ENCODE peak calls at places on chromosomes 6 and 20, in nine cellular contexts. N is GM23338; J is left ventricle myocardium superior; G is activated CD8-positive, alpha-beta T cell treated with anti-CD3 and anti-CD28 coated beads for 36 hours; R is CD4-positive, alpha-beta T cell; Z is GM12878; C is activated CD4-positive, CD25-positive, alpha-beta regulatory T cell treated with anti-CD3 and anti-CD28 coated beads, Interleukin-2, amount 50 U/mL, for 24 hours; A is naive thymus-derived CD8-positive, alpha-beta T cell; D is activated naive CD8-positive, alpha-beta T cell treated with anti-CD3 and anti-CD28 coated beads, Interleukin-2, amount 50 U/mL, for 24 hours. F is an unnamed sample.

GRCh38 chr6:167493961-167494697 is 169.2 kb downstream of the TTLL2 start:
- ATAC-seq in N (peak; percentile 32), J (peak; percentile 87), G (no peak), R (no peak), Z (no peak), C (no peak), A (no peak), D (no peak), F (no peak)

GRCh38 chr20:1618479-1618878 is 1.3 kb downstream of the SIRPB1 start:
- ATAC-seq in N (no peak), J (no peak), G (no peak), R (no peak), Z (no peak), C (no peak), A (no peak), D (no peak), F (no peak)

GRCh38 chr20:17896247-17896723 is 72.3 kb downstream of the SNX5 start:
- ATAC-seq in N (no peak), J (peak; percentile 44), G (no peak), R (no peak), Z (no peak), C (no peak), A (no peak), D (no peak), F (no peak)

GRCh38 chr6:131372535-131372934 is 200.5 kb upstream of the ARG1 start:
- ATAC-seq in N (no peak), J (no peak), G (no peak), R (no peak), Z (no peak), C (no peak), A (no peak), D (no peak), F (no peak)

GRCh38 chr20:63406617-63407245 is 45.6 kb upstream of the CHRNA4 start:
- ATAC-seq in N (no peak), J (no peak), G (no peak), R (no peak), Z (no peak), C (no peak), A (no peak), D (no peak), F (peak; percentile 3)

GRCh38 chr6:57324538-57324937 is 7.1 kb downstream of the PRIM2 start:
- ATAC-seq in N (no peak), J (no peak), G (no peak), R (peak; percentile 37), Z (peak; percentile 63), C (no peak), A (no peak), D (no peak), F (no peak)

GRCh38 chr20:547394-547793 is 3.8 kb upstream of the CSNK2A1 start:
- ATAC-seq in N (no peak), J (no peak), G (no peak), R (no peak), Z (no peak), C (no peak), A (no peak), D (no peak), F (no peak)

GRCh38 chr6:9516207-9516606 is 898.7 kb downstream of the TFAP2A start:
- ATAC-seq in N (peak; percentile 68), J (no peak), G (no peak), R (no peak), Z (no peak), C (no peak), A (no peak), D (no peak), F (no peak)

GRCh38 chr20:51536116-51537069 is 6.1 kb downstream of the NFATC2 start:
- ATAC-seq in N (no peak), J (no peak), G (no peak), R (no peak), Z (no peak), C (no peak), A (no peak), D (no peak), F (no peak)

GRCh38 chr6:10205120-10205519 is 209.8 kb downstream of the TFAP2A start:
- ATAC-seq in N (no peak), J (no peak), G (no peak), R (no peak), Z (no peak), C (no peak), A (no peak), D (no peak), F (no peak)

GRCh38 chr20:32344835-32345506 is 13.2 kb upstream of the ASXL1 start:
- ATAC-seq in N (peak; percentile 99), J (no peak), G (no peak), R (no peak), Z (peak; percentile 19), C (no peak), A (no peak), D (no peak), F (no peak)

GRCh38 chr6:109484161-109484560 is 1.1 kb upstream of the ZBTB24 start:
- ATAC-seq in N (no peak), J (no peak), G (no peak), R (no peak), Z (no peak), C (no peak), A (no peak), D (no peak), F (no peak)

GRCh38 chr20:50259705-50260479 is 69.3 kb downstream of the CEBPB start:
- ATAC-seq in N (no peak), J (peak; percentile 55), G (no peak), R (no peak), Z (no peak), C (no peak), A (no peak), D (no peak), F (no peak)

GRCh38 chr6:137241481-137242011 is 22.4 kb upstream of the IFNGR1 start:
- ATAC-seq in N (no peak), J (no peak), G (no peak), R (no peak), Z (no peak), C (no peak), A (no peak), D (no peak), F (no peak)

GRCh38 chr6:95408111-95408510 is 169.2 kb upstream of the MANEA start:
- ATAC-seq in N (no peak), J (no peak), G (no peak), R (no peak), Z (peak; percentile 51), C (no peak), A (no peak), D (no peak), F (no peak)

GRCh38 chr6:50927816-50928215 is 109.1 kb downstream of the TFAP2B start:
- ATAC-seq in N (no peak), J (no peak), G (no peak), R (no peak), Z (no peak), C (no peak), A (no peak), D (no peak), F (no peak)

GRCh38 chr6:109023348-109023925 is 71.2 kb downstream of the SESN1 start:
- ATAC-seq in N (no peak), J (no peak), G (no peak), R (no peak), Z (no peak), C (no peak), A (no peak), D (no peak), F (no peak)

GRCh38 chr6:36118550-36119107 is 11.7 kb upstream of the MAPK13 start:
- ATAC-seq in N (no peak), J (peak; percentile 22), G (peak; percentile 77), R (peak; percentile 61), Z (peak; percentile 40), C (peak; percentile 86), A (peak; percentile 72), D (peak; percentile 80), F (peak; percentile 42)

GRCh38 chr6:148200302-148200701 is 142.3 kb upstream of the SASH1 start:
- ATAC-seq in N (peak; percentile 56), J (no peak), G (no peak), R (no peak), Z (no peak), C (no peak), A (no peak), D (no peak), F (no peak)

GRCh38 chr20:47508228-47508752 is 6.6 kb downstream of the NCOA3 start:
- ATAC-seq in N (peak; percentile 62), J (no peak), G (no peak), R (no peak), Z (peak; percentile 35), C (no peak), A (peak; percentile 74), D (no peak), F (no peak)

GRCh38 chr6:166330612-166331011 is 11.7 kb downstream of the SFT2D1 start:
- ATAC-seq in N (peak; percentile 99), J (peak; percentile 92), G (no peak), R (no peak), Z (peak; percentile 72), C (no peak), A (no peak), D (no peak), F (no peak)

GRCh38 chr6:43973351-43973750 is 153.9 kb downstream of the MRPL14 start:
- ATAC-seq in N (no peak), J (peak; percentile 2), G (no peak), R (no peak), Z (no peak), C (no peak), A (no peak), D (no peak), F (no peak)

GRCh38 chr6:23003671-23004598 is 434.6 kb downstream of the HDGFL1 start:
- ATAC-seq in N (no peak), J (peak; percentile 88), G (no peak), R (no peak), Z (no peak), C (no peak), A (no peak), D (no peak), F (no peak)

F was measured in stimulated activated memory B cell treated with anti-CD40 and anti-IgM and Interleukin-4, amounts not matched to agents 10 μg/mL and 1 μg/mL and 100 μg/mL, for 72 hours.